ENCODE peak calls at places on chromosomes 2 and 18, in six cellular contexts. W is H1, Q is GM12891, E is GM12878, N is HepG2, S is K562. J is an unnamed sample.

GRCh38 chr2:211503198-211503597 is 946.8 kb downstream of the CPS1 start:
- DNase-seq in Q (no peak), N (no peak), E (no peak), S (no peak), W (no peak), J (no peak)

GRCh38 chr2:143468341-143468888 is 339.2 kb downstream of the ARHGAP15 start:
- DNase-seq in Q (no peak), W (no peak), E (peak), S (no peak), N (no peak), J (no peak)

GRCh38 chr18:70907673-70908072 is 618.8 kb downstream of the SOCS6 start:
- DNase-seq in E (no peak), N (no peak), S (no peak), W (no peak), Q (no peak), J (no peak)

GRCh38 chr2:224038830-224039079 is 331 bp downstream of the SERPINE2 start:
- DNase-seq in N (no peak), Q (no peak), E (no peak), S (no peak), W (no peak), J (no peak)

GRCh38 chr18:21742323-21742687 is 1.7 kb downstream of the MIB1 start:
- DNase-seq in Q (no peak), S (no peak), N (no peak), E (no peak), W (no peak), J (no peak)

GRCh38 chr2:217573565-217573964 is 429.2 kb downstream of the TNS1 start:
- DNase-seq in E (no peak), N (no peak), S (no peak), W (no peak), Q (no peak), J (no peak)

GRCh38 chr2:2575870-2576386 is 244.9 kb upstream of the MYT1L start:
- DNase-seq in S (no peak), N (no peak), E (no peak), Q (no peak), W (no peak), J (no peak)

GRCh38 chr18:23856466-23857175 is 157.9 kb upstream of the TTC39C start:
- DNase-seq in E (no peak), Q (no peak), W (no peak), S (no peak), N (no peak), J (no peak)

GRCh38 chr2:3487028-3487425 is 32.3 kb downstream of the ADI1 start:
- DNase-seq in S (no peak), N (no peak), Q (no peak), W (no peak), E (no peak), J (no peak)

GRCh38 chr2:212367431-212367830 is 171.2 kb downstream of the ERBB4 start:
- DNase-seq in N (no peak), W (no peak), E (no peak), Q (no peak), S (no peak), J (no peak)

GRCh38 chr2:73293534-73294171 is at the start of gene EGR4:
- DNase-seq in N (peak), E (peak), S (peak), Q (peak), W (peak), J (peak)

GRCh38 chr2:190159453-190159852 is 96.9 kb upstream of the MSTN start:
- DNase-seq in N (no peak), Q (no peak), E (no peak), S (no peak), W (no peak), J (no peak)

GRCh38 chr2:105299290-105299689 is 30.2 kb downstream of the TGFBRAP1 start:
- DNase-seq in E (no peak), N (peak), Q (no peak), W (no peak), S (no peak), J (no peak)

GRCh38 chr2:2653221-2653620 is 322.1 kb upstream of the MYT1L start:
- DNase-seq in E (no peak), N (no peak), Q (no peak), W (no peak), S (no peak), J (no peak)

GRCh38 chr2:74181739-74182138 is 3.1 kb upstream of the MOB1A start:
- DNase-seq in N (no peak), Q (no peak), E (peak), W (no peak), S (peak), J (peak)

GRCh38 chr2:48312126-48312525 is 217.8 kb upstream of the STON1 start:
- DNase-seq in N (peak), Q (no peak), W (no peak), S (no peak), E (no peak), J (no peak)

GRCh38 chr2:30363406-30363805 is 83.6 kb upstream of the LCLAT1 start:
- DNase-seq in Q (no peak), S (no peak), W (no peak), N (no peak), E (no peak), J (no peak)

GRCh38 chr2:98585386-98585785 is 22.9 kb downstream of the COA5 start:
- DNase-seq in N (no peak), E (no peak), W (no peak), Q (no peak), S (no peak), J (no peak)

GRCh38 chr18:68916734-68917133 is 118.9 kb downstream of the CCDC102B start:
- DNase-seq in S (no peak), E (no peak), W (no peak), Q (no peak), N (peak), J (no peak)

GRCh38 chr2:229660951-229661350 is 53.4 kb downstream of the DNER start:
- DNase-seq in S (no peak), W (no peak), Q (no peak), N (no peak), E (no peak), J (no peak)

GRCh38 chr2:3114406-3115185 is 263.0 kb downstream of the EIPR1 start:
- DNase-seq in N (no peak), W (no peak), S (no peak), E (no peak), Q (no peak), J (no peak)

GRCh38 chr2:61898810-61899209 is 6.7 kb upstream of the COMMD1 start:
- DNase-seq in S (no peak), W (no peak), N (peak), Q (no peak), E (no peak), J (no peak)

GRCh38 chr2:215436705-215437570 is 1.1 kb upstream of the FN1 start:
- DNase-seq in N (no peak), S (no peak), Q (no peak), W (no peak), E (no peak), J (peak)
- TF ChIP-seq TAF1 in N (no peak), S (no peak), Q (no peak), W (peak), E (no peak), J (no peak)

GRCh38 chr2:96336104-96336775 is 674 bp downstream of the NCAPH start:
- DNase-seq in W (no peak), N (no peak), E (no peak), Q (no peak), S (no peak), J (no peak)
- TF ChIP-seq POLR2AphosphoS5 in W (peak), N (peak), E (peak), Q (peak), S (peak), J (no peak)

GRCh38 chr2:177221970-177222369 is 9.4 kb downstream of the HNRNPA3 start:
- DNase-seq in Q (no peak), W (no peak), S (no peak), E (no peak), N (no peak), J (no peak)
- TF ChIP-seq POLR2A in Q (no peak), W (peak), S (no peak), E (no peak), N (peak), J (no peak)

GRCh38 chr2:8767324-8767723 is 70.1 kb downstream of the KIDINS220 start:
- DNase-seq in S (no peak), E (no peak), Q (no peak), W (no peak), N (peak), J (no peak)

GRCh38 chr2:8756230-8756629 is 74.4 kb downstream of the ID2 start:
- DNase-seq in E (no peak), Q (no peak), N (no peak), W (no peak), S (no peak), J (no peak)

DNA sequence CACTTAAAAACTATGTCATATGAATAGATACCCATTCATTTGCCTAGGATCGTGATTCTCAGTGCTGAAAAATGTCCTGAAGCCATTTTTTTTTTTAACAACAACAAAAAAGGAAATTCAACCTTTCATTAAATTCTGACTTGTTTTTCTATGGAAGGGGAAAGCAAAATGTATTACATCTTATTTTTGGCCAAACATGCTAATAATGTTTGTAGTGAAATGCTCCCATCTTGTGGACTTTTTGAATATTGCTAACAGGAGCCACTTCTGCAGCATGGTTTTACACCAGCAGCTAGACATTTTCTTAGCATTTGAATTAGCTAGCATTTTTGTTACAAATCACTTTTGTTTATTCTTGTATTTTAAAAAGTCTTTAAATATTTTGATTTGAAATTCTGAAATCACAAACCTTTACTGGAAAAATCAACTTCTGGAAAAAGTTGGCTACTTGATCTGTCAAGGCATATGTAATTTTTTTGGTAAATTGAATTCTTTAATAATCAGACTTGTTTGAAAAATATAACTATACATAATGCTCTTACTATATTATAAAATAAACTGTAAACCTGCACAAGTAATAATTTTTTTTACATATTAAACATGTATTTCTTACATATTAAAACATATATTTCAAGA is 75.8 kb downstream of the KIDINS220 start:
- DNase-seq in N (peak), E (peak), W (no peak), S (peak), Q (no peak), J (no peak)
- TF ChIP-seq TAF1 in N (no peak), E (no peak), W (no peak), S (no peak), Q (no peak), J (no peak)

DNA sequence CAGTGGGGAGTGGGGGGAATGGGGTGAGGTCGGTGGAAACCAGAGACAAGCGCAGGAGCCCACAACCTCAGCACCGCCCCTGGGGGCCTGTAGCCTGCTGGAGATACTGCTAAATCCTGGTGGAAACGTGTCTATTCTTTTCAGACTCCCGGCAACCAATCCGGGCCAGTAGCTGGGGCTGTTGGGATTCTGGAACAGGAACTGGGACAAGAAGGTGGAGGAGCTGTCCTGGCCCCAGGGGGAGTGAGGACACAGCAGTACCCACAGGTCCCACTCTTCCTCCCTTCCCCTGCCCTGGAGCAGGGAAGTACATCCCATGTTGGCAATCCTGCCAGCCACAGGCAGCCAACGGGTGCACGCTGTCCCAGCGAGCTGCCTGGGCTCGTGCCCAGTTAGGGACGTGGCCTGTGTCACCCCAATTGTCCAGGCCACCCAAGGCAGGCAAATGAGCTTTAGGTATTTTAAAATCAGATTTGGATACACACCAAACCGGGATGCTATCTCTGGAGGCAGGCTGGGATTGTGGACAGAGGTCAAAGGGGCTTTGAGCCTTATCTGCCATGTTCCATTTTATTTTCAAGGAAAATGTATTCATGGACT is 51.8 kb downstream of the HS1BP3 start:
- DNase-seq in S (no peak), Q (no peak), N (no peak), E (no peak), W (no peak), J (no peak)
- TF ChIP-seq POLR2AphosphoS5 in S (no peak), Q (no peak), N (no peak), E (no peak), W (no peak), J (no peak)

DNA sequence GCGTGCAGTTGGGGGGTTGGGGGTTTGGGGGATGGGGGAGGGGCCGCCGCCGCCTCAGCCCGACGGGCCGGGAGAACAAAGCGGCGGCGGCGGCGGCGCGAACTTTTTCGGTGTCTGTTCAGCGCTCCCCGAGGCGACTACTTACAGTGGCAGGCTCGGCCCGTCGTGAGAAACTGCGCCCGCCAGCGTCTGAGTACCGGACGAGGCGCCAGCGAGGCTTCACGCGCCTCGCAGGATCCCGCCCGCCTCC is 172 bp downstream of the PRKD3 start:
- DNase-seq in W (no peak), Q (no peak), E (no peak), S (no peak), N (peak), J (no peak)
- TF ChIP-seq POLR2A in W (peak), Q (no peak), E (peak), S (peak), N (peak), J (peak)

GRCh38 chr2:129004485-129004884 is 685.8 kb upstream of the HS6ST1 start:
- DNase-seq in S (no peak), N (no peak), W (no peak), Q (no peak), E (no peak), J (no peak)

GRCh38 chr2:129004940-129005490 is 686.3 kb upstream of the HS6ST1 start:
- DNase-seq in Q (no peak), S (no peak), E (no peak), W (no peak), N (no peak), J (no peak)

GRCh38 chr2:129008055-129008880 is 689.6 kb upstream of the HS6ST1 start:
- DNase-seq in S (no peak), N (no peak), E (no peak), Q (no peak), W (no peak), J (no peak)

GRCh38 chr2:129006901-129007300 is 688.2 kb upstream of the HS6ST1 start:
- DNase-seq in W (no peak), S (no peak), Q (no peak), N (no peak), E (no peak), J (no peak)

GRCh38 chr2:129006135-129006885 is 687.6 kb upstream of the HS6ST1 start:
- DNase-seq in W (no peak), E (no peak), S (no peak), Q (no peak), N (no peak), J (no peak)
- TF ChIP-seq TAF1 in W (no peak), E (no peak), S (no peak), Q (no peak), N (no peak), J (no peak)

GRCh38 chr2:174106736-174107135 is 141.6 kb upstream of the SP3 start:
- DNase-seq in Q (no peak), N (no peak), S (no peak), W (no peak), E (no peak), J (no peak)
- TF ChIP-seq POLR2AphosphoS5 in Q (no peak), N (no peak), S (no peak), W (no peak), E (no peak), J (no peak)

GRCh38 chr2:31467426-31467825 is 52.9 kb upstream of the XDH start:
- DNase-seq in Q (no peak), N (no peak), S (no peak), W (no peak), E (no peak), J (no peak)
- TF ChIP-seq POLR2A in Q (no peak), N (no peak), S (no peak), W (no peak), E (no peak), J (no peak)

DNA sequence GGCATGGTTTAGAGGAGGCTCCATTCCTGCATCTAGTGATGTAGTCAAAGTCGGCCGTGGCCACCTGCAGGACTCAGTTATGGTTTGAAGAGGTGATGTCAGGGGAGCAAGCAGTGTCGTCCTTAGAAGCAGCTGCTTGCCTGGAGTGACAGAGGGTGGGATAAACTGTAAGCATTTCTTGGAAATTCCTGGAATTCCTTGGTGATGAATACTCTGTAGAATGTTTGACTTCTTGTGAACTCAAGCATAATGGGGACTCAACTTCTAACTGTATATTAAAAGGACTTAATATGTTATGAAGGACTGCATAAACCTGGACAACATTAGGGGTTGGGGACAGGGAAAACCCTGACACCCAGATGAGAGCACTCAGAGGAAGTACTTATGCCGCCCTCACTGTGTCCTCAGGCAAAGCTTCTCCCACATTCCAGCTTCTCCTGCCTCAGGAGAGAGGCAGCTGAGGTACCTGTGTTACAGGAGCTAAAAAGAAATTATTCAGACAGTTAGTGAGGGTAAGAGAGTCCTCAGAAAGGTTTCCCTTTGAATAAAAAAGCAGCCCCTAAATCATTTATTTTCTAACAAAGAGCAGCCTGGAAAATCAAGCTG is 459.9 kb upstream of the CELF4 start:
- DNase-seq in S (no peak), Q (no peak), W (peak), E (no peak), N (no peak), J (no peak)
- TF ChIP-seq TAF1 in S (no peak), Q (no peak), W (no peak), E (no peak), N (no peak), J (no peak)